ENCODE peak calls at places on chromosomes 16 and 17, in five cellular contexts. K is astrocyte of the cerebellum, F is OCI-LY7, B is colonic mucosa, L is astrocyte. R is an unnamed sample.

GRCh38 chr16:27639588-27640276 is 89.8 kb downstream of the KATNIP start:
- DNase-seq in K (peak), F (peak), B (peak), L (peak), R (peak)

GRCh38 chr17:38922538-38923291 is 2.7 kb upstream of the LASP1NB start:
- DNase-seq in K (peak), F (no peak), B (peak), L (peak), R (no peak)

GRCh38 chr16:1466968-1467521 is 7.8 kb downstream of the CLCN7 start:
- DNase-seq in K (no peak), F (no peak), B (no peak), L (no peak), R (no peak)

GRCh38 chr17:58096892-58097291 is 13.7 kb downstream of the DYNLL2 start:
- DNase-seq in K (no peak), F (no peak), B (no peak), L (no peak), R (no peak)

GRCh38 chr17:43094129-43094834 is 30.9 kb downstream of the BRCA1 start:
- DNase-seq in K (no peak), F (no peak), B (no peak), L (peak), R (no peak)

GRCh38 chr17:67244621-67245072 is 349 bp downstream of the HELZ start:
- DNase-seq in K (no peak), F (no peak), B (peak), L (no peak), R (no peak)

GRCh38 chr17:2122641-2123302 is 67.9 kb downstream of the HIC1 start:
- DNase-seq in K (peak), F (no peak), B (peak), L (peak), R (no peak)

GRCh38 chr17:17151962-17152361 is 54.2 kb downstream of the PLD6 start:
- DNase-seq in K (peak), F (no peak), B (peak), L (peak), R (no peak)

GRCh38 chr17:48621410-48622387 is 4.5 kb downstream of the HOXB9 start:
- DNase-seq in K (no peak), F (no peak), B (no peak), L (no peak), R (no peak)

GRCh38 chr17:73646409-73647305 is 2.4 kb upstream of the SDK2 start:
- DNase-seq in K (no peak), F (peak), B (no peak), L (no peak), R (no peak)

GRCh38 chr17:74566132-74566753 is 1.1 kb downstream of the CD300H start:
- DNase-seq in K (no peak), F (peak), B (peak), L (peak), R (peak)

GRCh38 chr16:66220766-66221165 is 145.7 kb upstream of the CDH5 start:
- DNase-seq in K (no peak), F (peak), B (no peak), L (no peak), R (peak)

GRCh38 chr16:83942074-83942473 is 11.0 kb upstream of the OSGIN1 start:
- DNase-seq in K (no peak), F (no peak), B (no peak), L (no peak), R (no peak)

GRCh38 chr17:1036171-1036844 is 39.4 kb downstream of the TIMM22 start:
- DNase-seq in K (no peak), F (no peak), B (no peak), L (no peak), R (no peak)

GRCh38 chr17:49567871-49568694 is 7.6 kb upstream of the NXPH3 start:
- DNase-seq in K (peak), F (peak), B (peak), L (peak), R (peak)

GRCh38 chr16:89163297-89163696 is 8.3 kb upstream of the CDH15 start:
- DNase-seq in K (no peak), F (no peak), B (no peak), L (no peak), R (no peak)

GRCh38 chr16:89164847-89165684 is 6.5 kb upstream of the CDH15 start:
- DNase-seq in K (no peak), F (no peak), B (no peak), L (no peak), R (no peak)

GRCh38 chr16:89162314-89162713 is 9.2 kb upstream of the CDH15 start:
- DNase-seq in K (no peak), F (no peak), B (no peak), L (no peak), R (no peak)

GRCh38 chr16:89166696-89167424 is 4.7 kb upstream of the CDH15 start:
- DNase-seq in K (no peak), F (no peak), B (no peak), L (no peak), R (no peak)

DNA sequence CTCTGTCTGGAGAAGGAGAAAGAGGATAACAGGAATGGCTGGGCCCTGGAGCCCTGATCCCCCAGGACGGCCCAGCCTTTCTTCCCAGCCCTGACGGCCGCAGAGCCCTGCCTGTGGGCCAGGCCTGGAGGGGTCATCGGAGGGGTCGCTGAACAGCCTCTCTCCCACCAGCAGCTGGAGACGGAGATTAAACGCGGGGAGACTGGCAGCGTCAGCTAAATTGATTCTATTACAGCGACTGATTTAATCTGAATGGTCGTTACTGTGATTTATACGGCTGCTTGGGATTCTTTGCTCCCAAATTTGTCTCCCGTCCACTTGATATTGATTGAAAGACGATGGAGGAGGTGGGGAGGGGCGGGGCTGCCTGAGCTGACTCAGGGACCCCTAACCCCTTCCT is 7.1 kb upstream of the CDH15 start:
- DNase-seq in K (no peak), F (no peak), B (no peak), L (no peak), R (no peak)
- H3K4me3 ChIP-seq in K (no peak), F (no peak), B (no peak), L (no peak), R (no peak)

DNA sequence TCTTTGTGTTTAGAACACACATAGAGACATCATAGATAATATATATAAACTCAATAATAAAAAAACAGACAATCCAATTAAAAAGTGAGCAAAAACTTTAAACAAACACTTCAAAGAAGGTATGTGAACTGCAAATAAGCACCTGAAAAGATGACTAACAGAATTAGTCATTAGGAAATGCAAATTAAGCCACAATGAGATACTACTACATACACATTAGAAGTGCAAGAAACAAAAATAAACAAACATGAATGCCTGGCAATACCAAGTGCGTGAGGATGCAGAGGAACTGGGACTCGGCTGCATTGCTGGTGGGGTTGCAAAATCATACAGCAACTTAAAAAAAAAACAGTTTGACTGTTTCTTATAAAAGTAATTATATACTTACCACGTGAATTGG is 799.0 kb downstream of the KCNJ2 start:
- DNase-seq in K (peak), F (no peak), B (no peak), L (peak), R (no peak)
- H3K4me3 ChIP-seq in K (no peak), F (no peak), B (no peak), L (no peak), R (no peak)

DNA sequence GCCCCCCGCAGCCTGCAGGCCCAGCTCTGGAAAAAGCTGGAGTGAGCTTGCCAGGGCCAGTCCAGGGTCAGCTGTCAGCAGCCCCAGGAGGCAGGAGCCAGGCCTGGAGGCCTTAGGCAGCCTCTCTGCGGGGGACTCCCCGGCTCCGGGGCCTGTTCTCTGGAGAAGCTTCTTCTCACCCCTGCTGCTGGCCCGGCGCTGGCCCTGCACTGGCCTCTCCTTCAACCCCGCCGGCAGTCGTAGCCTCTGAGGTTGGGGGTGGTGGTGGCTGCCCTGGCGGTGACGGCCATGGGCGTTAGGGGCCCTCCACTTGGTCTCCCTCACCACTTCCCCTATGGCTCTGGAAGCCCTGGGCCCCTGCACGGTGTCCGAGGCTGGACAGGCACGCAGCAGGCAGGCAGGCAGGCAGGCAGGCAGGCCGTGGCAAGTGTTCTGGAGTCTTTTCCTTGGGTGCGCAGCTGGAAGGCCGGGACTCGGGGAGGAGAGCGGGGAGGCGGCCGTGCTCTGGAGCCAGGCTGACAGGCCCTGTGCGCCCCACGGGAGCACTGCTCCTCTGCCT is 2.1 kb downstream of the FOXF1 start:
- DNase-seq in K (no peak), F (no peak), B (no peak), L (no peak), R (no peak)
- H3K4me3 ChIP-seq in K (peak), F (no peak), B (peak), L (peak), R (no peak)

DNA sequence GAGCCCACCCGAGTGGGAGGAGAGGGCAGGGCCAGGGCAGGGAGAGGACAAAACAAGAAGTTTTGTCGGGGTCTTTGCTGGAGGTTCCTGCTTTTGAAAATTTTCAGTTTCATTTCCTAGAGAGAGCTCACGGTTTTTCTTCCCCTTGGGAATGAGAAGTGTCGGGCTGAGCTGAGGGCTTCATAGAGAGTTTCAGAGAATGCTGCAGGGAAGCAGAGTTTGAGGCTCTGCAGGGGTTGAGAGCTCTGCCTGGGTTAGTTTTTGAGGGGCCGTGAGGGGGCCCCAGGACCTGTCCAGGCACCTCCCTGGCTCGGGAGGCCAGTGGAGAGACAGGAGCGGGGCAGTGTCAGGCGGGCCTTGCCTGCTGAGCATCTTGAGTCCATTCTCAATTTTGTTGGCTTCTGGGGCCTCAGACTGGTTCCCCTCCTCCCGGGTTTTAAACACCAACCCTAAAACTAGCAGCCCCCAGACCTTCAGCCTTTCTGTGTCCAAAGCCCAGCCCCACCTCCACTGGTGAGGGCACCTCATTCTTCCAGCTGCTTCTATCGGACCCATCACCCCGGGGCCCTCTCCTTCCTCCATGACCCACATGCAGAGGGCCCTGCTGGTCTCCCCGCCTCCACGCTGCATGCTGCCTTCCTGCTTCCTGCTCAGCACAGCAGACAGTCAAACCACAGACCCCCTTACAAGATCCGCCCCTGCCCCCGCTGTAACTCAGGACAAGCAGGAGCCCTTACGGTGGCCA is 3.6 kb downstream of the RNF213 start:
- DNase-seq in K (no peak), F (peak), B (no peak), L (no peak), R (peak)
- H3K4me3 ChIP-seq in K (no peak), F (peak), B (peak), L (no peak), R (peak)

GRCh38 chr16:3413730-3414379 is 12.8 kb downstream of the ZNF174 start:
- DNase-seq in K (no peak), F (no peak), B (no peak), L (no peak), R (no peak)
- H3K4me3 ChIP-seq in K (no peak), F (no peak), B (no peak), L (no peak), R (no peak)

DNA sequence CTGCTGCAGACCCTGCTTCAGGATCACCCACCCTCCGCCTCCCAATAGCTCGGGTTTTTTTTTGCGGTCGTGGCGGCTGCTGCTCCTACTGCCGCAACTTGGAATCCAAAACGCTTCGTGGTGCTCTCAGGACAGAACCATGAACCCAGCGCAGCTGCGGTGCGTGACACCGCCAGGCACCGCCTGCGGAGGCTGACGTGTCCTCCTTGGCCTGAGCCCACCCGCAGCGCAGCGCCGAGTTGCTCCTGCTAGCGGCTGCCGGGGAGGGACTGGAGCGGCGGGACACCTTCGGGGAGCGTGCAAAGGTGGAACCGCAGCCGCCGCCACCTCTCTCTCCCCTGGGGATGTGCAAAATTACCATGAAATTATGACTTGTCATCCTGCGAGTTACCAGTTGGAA is 1893.0 kb downstream of the TP53TG3F start:
- DNase-seq in K (no peak), F (no peak), B (no peak), L (no peak), R (no peak)
- H3K4me3 ChIP-seq in K (no peak), F (no peak), B (no peak), L (no peak), R (no peak)